ENCODE peak calls at places on chromosomes 6 and 20, in five cellular contexts. C is fibroblast of pulmonary artery, A is aorta, B is fibroblast of villous mesenchyme, E is Panc1. Z is an unnamed sample.

GRCh38 chr20:46246527-46246926 is 61.8 kb downstream of the CDH22 start:
- DNase-seq in C (no peak), A (no peak), B (no peak), E (no peak), Z (no peak)

GRCh38 chr20:57092112-57092899 is 174.1 kb downstream of the BMP7 start:
- DNase-seq in C (peak), A (no peak), B (peak), E (no peak), Z (peak)

GRCh38 chr6:130239755-130240154 is 17.0 kb upstream of the SAMD3 start:
- DNase-seq in C (no peak), A (no peak), B (no peak), E (no peak), Z (no peak)

GRCh38 chr6:87670707-87671106 is 31.3 kb downstream of the AKIRIN2 start:
- DNase-seq in C (no peak), A (no peak), B (no peak), E (no peak), Z (no peak)

GRCh38 chr6:129617986-129618385 is 92.0 kb downstream of the ARHGAP18 start:
- DNase-seq in C (peak), A (no peak), B (no peak), E (no peak), Z (no peak)

GRCh38 chr6:35049885-35050284 is 91.3 kb downstream of the TCP11 start:
- DNase-seq in C (peak), A (peak), B (peak), E (no peak), Z (no peak)

GRCh38 chr20:46430921-46431712 is 24.7 kb upstream of the ELMO2 start:
- DNase-seq in C (no peak), A (no peak), B (no peak), E (no peak), Z (no peak)

GRCh38 chr6:3202999-3203696 is 24.3 kb downstream of the TUBB2B start:
- DNase-seq in C (peak), A (no peak), B (peak), E (no peak), Z (no peak)

GRCh38 chr20:43949741-43950618 is 35.3 kb downstream of the TOX2 start:
- DNase-seq in C (no peak), A (peak), B (peak), E (no peak), Z (peak)

GRCh38 chr6:144284753-144285547 is at the start of gene UTRN:
- DNase-seq in C (peak), A (peak), B (peak), E (no peak), Z (peak)

GRCh38 chr20:23043376-23043775 is 6.1 kb downstream of the THBD start:
- DNase-seq in C (no peak), A (no peak), B (no peak), E (no peak), Z (no peak)

GRCh38 chr6:74942130-74942529 is 263.7 kb downstream of the COL12A1 start:
- DNase-seq in C (no peak), A (no peak), B (no peak), E (no peak), Z (no peak)

GRCh38 chr6:144778773-144779531 is 493.8 kb downstream of the UTRN start:
- DNase-seq in C (no peak), A (no peak), B (no peak), E (no peak), Z (no peak)

GRCh38 chr6:40799296-40800020 is 212.3 kb upstream of the LRFN2 start:
- DNase-seq in C (no peak), A (no peak), B (no peak), E (no peak), Z (no peak)

GRCh38 chr20:61850926-61851900 is 214.5 kb downstream of the TAF4 start:
- DNase-seq in C (no peak), A (peak), B (no peak), E (no peak), Z (no peak)

GRCh38 chr20:19026121-19026878 is 186.1 kb upstream of the SLC24A3 start:
- DNase-seq in C (no peak), A (peak), B (no peak), E (no peak), Z (peak)

DNA sequence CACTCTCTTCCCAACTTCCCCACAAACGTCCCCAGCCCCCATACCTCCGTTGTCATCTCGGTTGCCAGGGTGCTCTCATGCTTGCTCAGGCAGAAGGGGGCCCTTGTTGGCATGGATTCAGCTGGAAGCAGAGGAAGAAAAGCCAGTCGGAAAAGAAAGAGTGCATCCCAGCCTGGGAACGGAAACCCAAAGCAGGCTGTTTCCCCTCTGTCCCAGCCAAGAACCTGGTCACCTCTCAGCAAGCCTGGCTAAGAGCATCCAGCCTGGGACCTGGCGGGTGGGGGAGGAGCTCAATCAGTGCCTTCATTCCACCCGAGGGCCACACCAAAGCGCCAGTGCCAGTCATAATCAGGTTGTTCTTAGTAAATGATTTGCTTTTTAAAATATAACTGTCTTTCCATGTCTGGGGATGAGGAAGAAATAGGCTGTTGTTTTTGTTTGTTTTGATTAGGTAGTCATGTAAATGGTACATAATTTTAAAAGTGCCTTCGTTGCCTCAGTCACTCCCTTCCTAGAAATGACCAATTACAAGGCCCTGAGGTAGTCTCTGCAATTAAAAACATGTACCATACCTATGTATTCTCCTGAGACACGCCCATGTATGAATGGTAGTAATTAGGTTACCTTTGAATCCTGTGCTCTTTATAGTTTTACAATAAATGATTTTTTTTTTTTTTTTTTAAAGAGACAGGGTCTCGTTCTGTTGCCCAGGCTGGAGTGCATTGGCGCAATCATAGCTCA is 21.1 kb downstream of the CHMP4B start:
- DNase-seq in C (peak), A (no peak), B (no peak), E (no peak), Z (no peak)
- H3K4me3 ChIP-seq in C (no peak), A (no peak), B (no peak), E (no peak), Z (no peak)

GRCh38 chr6:16473184-16473907 is 235.0 kb downstream of the GMPR start:
- DNase-seq in C (no peak), A (no peak), B (no peak), E (no peak), Z (peak)
- H3K4me3 ChIP-seq in C (no peak), A (no peak), B (no peak), E (no peak), Z (peak)

GRCh38 chr20:25059487-25059820 is 1.5 kb upstream of the ACSS1 start:
- DNase-seq in C (no peak), A (no peak), B (no peak), E (no peak), Z (no peak)

GRCh38 chr20:25059866-25060465 is 2.0 kb upstream of the ACSS1 start:
- DNase-seq in C (no peak), A (no peak), B (no peak), E (no peak), Z (no peak)

GRCh38 chr20:25058051-25058796 is at the start of gene ACSS1:
- DNase-seq in C (peak), A (peak), B (peak), E (no peak), Z (peak)

GRCh38 chr20:25057234-25058050 is 497 bp downstream of the ACSS1 start:
- DNase-seq in C (peak), A (peak), B (peak), E (no peak), Z (peak)

GRCh38 chr20:25058797-25059486 is 1.0 kb upstream of the ACSS1 start:
- DNase-seq in C (peak), A (no peak), B (no peak), E (no peak), Z (no peak)
- H3K4me3 ChIP-seq in C (peak), A (peak), B (peak), E (peak), Z (peak)

GRCh38 chr6:95658896-95659295 is 81.6 kb downstream of the MANEA start:
- DNase-seq in C (no peak), A (no peak), B (no peak), E (no peak), Z (no peak)

GRCh38 chr6:95660544-95660943 is 83.2 kb downstream of the MANEA start:
- DNase-seq in C (no peak), A (no peak), B (no peak), E (no peak), Z (no peak)
- H3K4me3 ChIP-seq in C (no peak), A (no peak), B (no peak), E (no peak), Z (no peak)

GRCh38 chr20:53608456-53609413 is 15.1 kb upstream of the ZNF217 start:
- DNase-seq in C (no peak), A (peak), B (peak), E (no peak), Z (peak)
- H3K4me3 ChIP-seq in C (no peak), A (no peak), B (no peak), E (peak), Z (no peak)

DNA sequence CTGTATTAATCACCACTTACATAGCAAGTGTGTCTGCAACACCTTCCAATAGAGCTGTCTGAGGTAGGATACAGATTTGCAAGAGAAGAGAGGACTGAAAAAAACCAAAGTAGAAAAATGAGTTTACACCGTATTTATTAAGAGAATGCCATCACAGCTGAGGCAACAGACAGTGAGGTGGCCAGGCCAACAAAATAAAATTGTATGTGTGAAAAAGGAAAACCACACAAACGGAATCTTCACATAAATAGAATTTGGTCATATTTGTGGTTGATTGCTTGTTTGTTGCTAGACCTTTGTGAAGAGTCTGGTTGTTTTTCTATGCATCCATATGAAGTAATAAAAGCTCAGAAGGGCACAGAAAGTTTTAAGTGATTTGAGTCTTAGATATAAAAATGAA is 157.8 kb upstream of the TSHZ2 start:
- DNase-seq in C (no peak), A (no peak), B (no peak), E (no peak), Z (no peak)
- H3K4me3 ChIP-seq in C (no peak), A (no peak), B (no peak), E (no peak), Z (no peak)